ENCODE peak calls at places on chromosomes 4 and X, in six cellular contexts. O is body of pancreas, X is H9, N is choroid plexus epithelial cell, Z is RWPE2, B is colonic mucosa. Y is an unnamed sample.

GRCh38 chr4:56699537-56699936 is 18.4 kb upstream of the HOPX start:
- DNase-seq in B (no peak), X (no peak), Z (no peak), N (no peak), O (no peak), Y (no peak)

GRCh38 chrX:20620301-20620700 is 353.6 kb upstream of the RPS6KA3 start:
- DNase-seq in B (no peak), X (no peak), N (no peak), O (no peak), Z (no peak), Y (no peak)

GRCh38 chr4:3199661-3200422 is 49.1 kb upstream of the MSANTD1 start:
- DNase-seq in Z (no peak), O (peak), N (no peak), X (no peak), B (no peak), Y (no peak)

GRCh38 chrX:124217289-124218251 is 114.9 kb upstream of the TEX13D start:
- DNase-seq in Z (peak), X (peak), O (no peak), N (no peak), B (no peak), Y (no peak)

GRCh38 chr4:151862766-151863165 is 102.0 kb upstream of the GATB start:
- DNase-seq in B (no peak), O (no peak), N (no peak), Z (no peak), X (no peak), Y (no peak)

GRCh38 chrX:141668371-141668770 is 30.2 kb downstream of the SPANXD start:
- DNase-seq in X (no peak), B (no peak), Z (no peak), N (no peak), O (no peak), Y (no peak)

GRCh38 chr4:20252656-20253271 is 1.1 kb downstream of the SLIT2 start:
- DNase-seq in N (peak), X (peak), O (peak), B (no peak), Z (peak), Y (peak)

GRCh38 chr4:86973668-86974067 is 38.9 kb downstream of the AFF1 start:
- DNase-seq in N (no peak), X (no peak), B (no peak), O (no peak), Z (no peak), Y (no peak)

GRCh38 chr4:106569151-106570029 is 200.8 kb upstream of the GIMD1 start:
- DNase-seq in B (no peak), O (no peak), Z (no peak), N (peak), X (no peak), Y (no peak)

GRCh38 chrX:14267224-14267623 is 237.5 kb upstream of the GEMIN8 start:
- DNase-seq in O (no peak), N (no peak), B (no peak), X (no peak), Z (no peak), Y (no peak)

DNA sequence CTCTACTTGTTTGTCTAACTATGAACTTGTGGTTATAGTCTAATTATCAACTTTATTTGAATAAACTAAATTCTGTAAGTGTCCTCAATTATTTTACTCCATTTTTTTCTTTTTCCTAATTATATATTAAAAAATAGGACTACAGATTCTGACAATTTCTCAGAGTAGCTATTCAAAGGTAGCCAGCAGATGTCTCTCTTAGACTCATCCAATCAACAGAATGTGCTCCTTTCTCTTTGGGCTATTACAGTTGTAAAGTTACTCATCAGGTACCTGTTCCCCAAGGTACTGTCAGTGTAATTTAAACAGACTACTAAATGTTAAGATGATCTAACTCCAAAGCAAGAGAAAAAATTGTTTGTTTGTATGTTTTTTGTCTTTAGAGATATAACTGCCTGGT is 248.6 kb downstream of the PCDH18 start:
- DNase-seq in N (peak), X (no peak), B (no peak), Z (no peak), O (no peak), Y (no peak)
- TF ChIP-seq CTCF in N (peak), X (peak), B (no peak), Z (peak), O (no peak), Y (no peak)

DNA sequence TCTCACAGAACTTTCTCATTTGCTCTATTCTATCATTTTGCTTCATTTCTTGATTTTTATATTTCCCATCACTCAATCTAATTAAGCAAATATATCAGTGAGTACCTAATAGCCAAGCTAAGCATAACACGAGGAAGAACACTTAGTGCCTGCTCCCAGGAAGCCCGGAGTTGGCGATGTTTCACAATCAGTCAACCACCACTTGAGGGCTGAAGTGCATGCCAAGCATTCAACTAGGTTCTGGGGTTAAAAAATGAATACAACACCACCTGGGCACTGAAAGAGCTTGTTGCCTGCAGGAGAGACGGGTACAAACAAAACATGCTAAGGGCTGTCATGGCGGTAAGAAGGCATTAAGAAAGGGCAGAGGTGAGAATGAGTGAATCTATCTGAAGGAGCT is 47.5 kb downstream of the UCHL1 start:
- DNase-seq in N (no peak), B (no peak), O (no peak), Z (no peak), X (no peak), Y (no peak)
- TF ChIP-seq CTCF in N (no peak), B (no peak), O (no peak), Z (no peak), X (no peak), Y (no peak)

DNA sequence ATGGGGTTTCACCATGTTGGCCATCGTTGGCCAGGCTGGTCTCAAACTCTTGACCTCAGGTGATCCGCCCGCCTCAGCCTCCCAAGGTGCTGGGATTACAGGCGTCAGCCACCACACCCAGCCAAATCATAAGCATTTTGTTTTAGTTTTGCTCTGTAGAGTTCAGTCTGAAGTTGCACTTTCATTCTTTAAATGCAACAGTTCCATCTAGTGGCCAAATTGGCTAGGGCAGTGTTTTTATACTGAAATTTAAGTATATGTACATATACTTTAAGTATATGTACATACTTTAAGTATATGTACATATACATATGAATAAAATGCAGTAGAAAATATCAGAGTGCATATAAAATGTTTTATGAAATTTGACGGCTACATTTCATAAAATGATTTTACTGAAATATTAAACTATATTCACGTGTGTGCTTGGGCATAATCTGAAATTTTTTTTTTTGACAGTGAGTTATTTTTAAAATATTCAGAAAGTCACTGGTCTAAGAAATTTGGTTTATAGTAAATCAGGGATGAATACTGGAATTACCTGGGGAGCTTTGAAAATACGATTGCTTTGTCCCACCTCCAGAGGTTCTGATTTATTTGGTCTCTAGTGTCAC is 145.5 kb downstream of the NWD2 start:
- DNase-seq in O (peak), N (peak), B (peak), Z (no peak), X (no peak), Y (no peak)
- TF ChIP-seq CTCF in O (peak), N (peak), B (peak), Z (peak), X (peak), Y (peak)

GRCh38 chr4:74374561-74375327 is 9.8 kb downstream of the EREG start:
- DNase-seq in O (no peak), B (peak), Z (peak), N (peak), X (no peak), Y (no peak)

GRCh38 chr4:74377714-74378113 is 12.8 kb downstream of the EREG start:
- DNase-seq in X (no peak), O (no peak), N (no peak), B (no peak), Z (no peak), Y (no peak)

GRCh38 chr4:74378573-74378972 is 13.6 kb downstream of the EREG start:
- DNase-seq in X (no peak), B (no peak), Z (no peak), N (peak), O (no peak), Y (no peak)

GRCh38 chr4:74375824-74376426 is 11.0 kb downstream of the EREG start:
- DNase-seq in B (peak), X (no peak), O (no peak), N (no peak), Z (no peak), Y (no peak)

DNA sequence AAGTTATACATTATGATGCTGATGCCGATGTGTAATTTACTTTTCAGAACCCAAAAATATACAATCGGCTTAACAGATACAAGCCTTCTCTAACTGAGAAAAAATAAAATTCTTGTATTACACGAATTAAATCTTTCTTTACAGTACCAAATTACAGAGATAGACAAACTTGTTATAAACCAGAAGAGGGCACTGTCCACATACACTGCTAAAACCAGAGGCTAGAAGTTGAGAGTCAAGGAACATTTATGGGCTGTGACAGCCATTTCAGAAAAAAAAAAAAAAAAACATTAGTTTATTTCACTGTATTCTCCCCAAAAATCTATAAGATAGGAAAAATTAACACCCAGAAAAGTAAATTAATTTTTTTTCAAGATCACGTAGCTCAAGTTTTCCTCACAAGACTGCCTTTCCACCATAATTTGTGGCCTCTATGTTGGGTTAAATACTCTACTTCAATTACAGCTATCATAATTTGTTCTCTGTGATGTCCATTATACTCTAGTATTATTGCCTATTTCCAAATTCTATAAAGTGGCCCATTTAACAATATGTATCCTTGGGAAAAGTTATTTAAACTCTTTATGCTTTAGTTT is 12.0 kb downstream of the EREG start:
- DNase-seq in Z (no peak), B (no peak), X (no peak), O (no peak), N (peak), Y (no peak)
- TF ChIP-seq CTCF in Z (peak), B (peak), X (peak), O (peak), N (peak), Y (peak)